ENCODE peak calls at places on chromosomes 5 and 9, in seven cellular contexts. E, N, U, J, F, M and S are unnamed samples.

GRCh38 chr5:33188089-33188488 is 252.7 kb upstream of the TARS1 start:
- DNase-seq in E (no peak), N (no peak), U (no peak), J (no peak), F (no peak), M (no peak), S (no peak)

GRCh38 chr9:34653131-34653530 is 1.1 kb downstream of the IL11RA start:
- DNase-seq in E (peak; percentile 22), N (no peak), U (no peak), J (no peak), F (no peak), M (no peak), S (no peak)

GRCh38 chr9:132878695-132879064 is at the start of gene SPACA9:
- DNase-seq in E (no peak), N (peak; percentile 61), U (no peak), J (no peak), F (no peak), M (peak; percentile 17), S (peak; percentile 61)

GRCh38 chr5:173577817-173578216 is 38.6 kb downstream of the BOD1 start:
- DNase-seq in E (no peak), N (no peak), U (no peak), J (no peak), F (no peak), M (no peak), S (no peak)

GRCh38 chr9:82021198-82021597 is 32.6 kb downstream of the SPATA31D1 start:
- DNase-seq in E (peak; percentile 97), N (peak; percentile 66), U (no peak), J (no peak), F (no peak), M (no peak), S (no peak)

GRCh38 chr5:168315991-168316578 is 24.6 kb downstream of the WWC1 start:
- DNase-seq in E (no peak), N (no peak), U (no peak), J (no peak), F (no peak), M (no peak), S (no peak)

GRCh38 chr9:115063058-115063850 is 54.7 kb downstream of the TNC start:
- DNase-seq in E (peak; percentile 23), N (no peak), U (no peak), J (no peak), F (no peak), M (no peak), S (no peak)

GRCh38 chr5:9440517-9440916 is 105.4 kb downstream of the SEMA5A start:
- DNase-seq in E (peak; percentile 60), N (no peak), U (no peak), J (no peak), F (no peak), M (no peak), S (no peak)

GRCh38 chr5:121691478-121691877 is 160.2 kb upstream of the FTMT start:
- DNase-seq in E (no peak), N (no peak), U (peak; percentile 56), J (no peak), F (no peak), M (no peak), S (no peak)

GRCh38 chr5:81852277-81853004 is 101.5 kb upstream of the SSBP2 start:
- DNase-seq in E (no peak), N (peak; percentile 19), U (no peak), J (peak; percentile 86), F (no peak), M (no peak), S (peak; percentile 37)

GRCh38 chr5:139862803-139863202 is 67.2 kb downstream of the PSD2 start:
- DNase-seq in E (no peak), N (no peak), U (no peak), J (no peak), F (no peak), M (no peak), S (no peak)

GRCh38 chr5:159741829-159742228 is 174.5 kb upstream of the ADRA1B start:
- DNase-seq in E (no peak), N (no peak), U (no peak), J (no peak), F (no peak), M (no peak), S (no peak)

GRCh38 chr9:72337286-72337685 is 27.7 kb downstream of the ZFAND5 start:
- DNase-seq in E (no peak), N (no peak), U (no peak), J (no peak), F (no peak), M (no peak), S (no peak)

GRCh38 chr5:141753971-141754713 is 72.1 kb upstream of the ARAP3 start:
- DNase-seq in E (no peak), N (peak; percentile 51), U (peak; percentile 3), J (peak; percentile 59), F (no peak), M (no peak), S (peak; percentile 64)